ENCODE peak calls at places on chromosomes 1 and 21, in five cellular contexts. One of them, this sample, is unnamed.

GRCh38 chr1:233614173-233614742 is 352 bp downstream of the KCNK1 start:
- DNase-seq in body of pancreas: peak
- DNase-seq in NCI-H1105: peak
- DNase-seq in A549: peak
- DNase-seq in right lobe of liver: peak
- DNase-seq in this sample: no peak

GRCh38 chr1:38028105-38028591 is 15.6 kb downstream of the UTP11 start:
- DNase-seq in NCI-H1105: no peak
- DNase-seq in body of pancreas: no peak
- DNase-seq in right lobe of liver: no peak
- DNase-seq in A549: no peak
- DNase-seq in this sample: peak

GRCh38 chr21:35855463-35855862 is 204.9 kb downstream of the SETD4 start:
- DNase-seq in right lobe of liver: no peak
- DNase-seq in NCI-H1105: no peak
- DNase-seq in body of pancreas: no peak
- DNase-seq in A549: no peak
- DNase-seq in this sample: no peak

GRCh38 chr1:56295949-56296929 is 283.1 kb downstream of the PLPP3 start:
- DNase-seq in NCI-H1105: no peak
- DNase-seq in body of pancreas: no peak
- DNase-seq in A549: no peak
- DNase-seq in right lobe of liver: no peak
- DNase-seq in this sample: no peak

GRCh38 chr1:58290685-58291372 is 255.7 kb downstream of the OMA1 start:
- DNase-seq in A549: no peak
- DNase-seq in body of pancreas: no peak
- DNase-seq in right lobe of liver: no peak
- DNase-seq in NCI-H1105: no peak
- DNase-seq in this sample: peak

GRCh38 chr1:99266731-99267130 is 2.4 kb downstream of the PLPPR4 start:
- DNase-seq in right lobe of liver: no peak
- DNase-seq in body of pancreas: no peak
- DNase-seq in A549: no peak
- DNase-seq in NCI-H1105: no peak
- DNase-seq in this sample: no peak

GRCh38 chr21:44059710-44060109 is 47.5 kb upstream of the PWP2 start:
- DNase-seq in NCI-H1105: peak
- DNase-seq in body of pancreas: no peak
- DNase-seq in right lobe of liver: no peak
- DNase-seq in A549: no peak
- DNase-seq in this sample: no peak

GRCh38 chr21:8990326-8991087 is 1530.9 kb upstream of the TPTE start:
- DNase-seq in NCI-H1105: no peak
- DNase-seq in right lobe of liver: no peak
- DNase-seq in body of pancreas: no peak
- DNase-seq in A549: no peak
- DNase-seq in this sample: no peak

GRCh38 chr1:29043270-29043971 is 80.3 kb downstream of the TMEM200B start:
- DNase-seq in right lobe of liver: no peak
- DNase-seq in NCI-H1105: no peak
- DNase-seq in A549: no peak
- DNase-seq in body of pancreas: no peak
- DNase-seq in this sample: no peak

GRCh38 chr1:39576016-39576657 is 453 bp downstream of the PABPC4 start:
- DNase-seq in body of pancreas: peak
- DNase-seq in right lobe of liver: peak
- DNase-seq in A549: no peak
- DNase-seq in NCI-H1105: peak
- DNase-seq in this sample: peak

GRCh38 chr1:110130113-110130591 is 17.9 kb downstream of the UBL4B start:
- DNase-seq in A549: no peak
- DNase-seq in NCI-H1105: no peak
- DNase-seq in right lobe of liver: no peak
- DNase-seq in body of pancreas: no peak
- DNase-seq in this sample: peak

GRCh38 chr1:27296773-27297214 is 25.2 kb upstream of the TMEM222 start:
- DNase-seq in body of pancreas: peak
- DNase-seq in A549: peak
- DNase-seq in right lobe of liver: peak
- DNase-seq in NCI-H1105: peak
- DNase-seq in this sample: peak

GRCh38 chr1:38242506-38242905 is 195.9 kb upstream of the POU3F1 start:
- DNase-seq in NCI-H1105: no peak
- DNase-seq in A549: no peak
- DNase-seq in body of pancreas: no peak
- DNase-seq in right lobe of liver: no peak
- DNase-seq in this sample: no peak

GRCh38 chr1:169483500-169483966 is 2.2 kb downstream of the SLC19A2 start:
- DNase-seq in A549: no peak
- DNase-seq in NCI-H1105: no peak
- DNase-seq in body of pancreas: peak
- DNase-seq in right lobe of liver: peak
- DNase-seq in this sample: no peak

GRCh38 chr1:85884372-85885035 is 176.3 kb upstream of the ZNHIT6 start:
- DNase-seq in body of pancreas: no peak
- DNase-seq in A549: no peak
- DNase-seq in NCI-H1105: no peak
- DNase-seq in right lobe of liver: no peak
- DNase-seq in this sample: no peak

GRCh38 chr21:28538987-28539622 is 453.6 kb downstream of the LTN1 start:
- DNase-seq in A549: no peak
- DNase-seq in body of pancreas: no peak
- DNase-seq in right lobe of liver: no peak
- DNase-seq in NCI-H1105: no peak
- DNase-seq in this sample: no peak

GRCh38 chr21:46112731-46113215 is 14.9 kb downstream of the COL6A2 start:
- DNase-seq in NCI-H1105: no peak
- DNase-seq in A549: no peak
- DNase-seq in right lobe of liver: peak
- DNase-seq in body of pancreas: no peak
- DNase-seq in this sample: peak

GRCh38 chr1:27650527-27651175 is 15.7 kb upstream of the FGR start:
- DNase-seq in A549: no peak
- DNase-seq in right lobe of liver: no peak
- DNase-seq in NCI-H1105: no peak
- DNase-seq in body of pancreas: peak
- DNase-seq in this sample: no peak

GRCh38 chr1:16375521-16376359 is 8.7 kb downstream of the SZRD1 start:
- DNase-seq in body of pancreas: no peak
- DNase-seq in right lobe of liver: no peak
- DNase-seq in NCI-H1105: no peak
- DNase-seq in A549: no peak
- DNase-seq in this sample: no peak

GRCh38 chr1:35715568-35716002 is 3.1 kb downstream of the C1orf216 start:
- DNase-seq in right lobe of liver: peak
- DNase-seq in body of pancreas: peak
- DNase-seq in NCI-H1105: peak
- DNase-seq in A549: peak
- DNase-seq in this sample: peak

GRCh38 chr1:40665335-40666171 is at the start of gene RIMS3:
- DNase-seq in NCI-H1105: peak
- DNase-seq in A549: peak
- DNase-seq in body of pancreas: peak
- DNase-seq in right lobe of liver: peak
- DNase-seq in this sample: peak

GRCh38 chr1:24416666-24417391 is 1.2 kb downstream of the NIPAL3 start:
- DNase-seq in body of pancreas: no peak
- DNase-seq in A549: no peak
- DNase-seq in NCI-H1105: no peak
- DNase-seq in right lobe of liver: no peak
- DNase-seq in this sample: peak

GRCh38 chr1:94117250-94117851 is 3.6 kb downstream of the ABCA4 start:
- DNase-seq in body of pancreas: no peak
- DNase-seq in right lobe of liver: peak
- DNase-seq in NCI-H1105: no peak
- DNase-seq in A549: no peak
- DNase-seq in this sample: no peak

GRCh38 chr1:160267284-160267991 is 5.1 kb upstream of the DCAF8 start:
- DNase-seq in A549: no peak
- DNase-seq in body of pancreas: no peak
- DNase-seq in right lobe of liver: no peak
- DNase-seq in NCI-H1105: no peak
- DNase-seq in this sample: no peak

GRCh38 chr1:160776178-160776577 is 19.8 kb upstream of the LY9 start:
- DNase-seq in right lobe of liver: no peak
- DNase-seq in body of pancreas: no peak
- DNase-seq in NCI-H1105: no peak
- DNase-seq in A549: no peak
- DNase-seq in this sample: peak

GRCh38 chr21:28442624-28443023 is 550.1 kb downstream of the LTN1 start:
- DNase-seq in NCI-H1105: no peak
- DNase-seq in A549: no peak
- DNase-seq in right lobe of liver: no peak
- DNase-seq in body of pancreas: no peak
- DNase-seq in this sample: no peak

GRCh38 chr1:69455718-69456117 is 112.0 kb upstream of the LRRC7 start:
- DNase-seq in A549: no peak
- DNase-seq in right lobe of liver: no peak
- DNase-seq in body of pancreas: no peak
- DNase-seq in NCI-H1105: no peak
- DNase-seq in this sample: no peak

GRCh38 chr1:246907472-246907871 is 24.3 kb downstream of the AHCTF1 start:
- DNase-seq in A549: no peak
- DNase-seq in right lobe of liver: no peak
- DNase-seq in NCI-H1105: no peak
- DNase-seq in body of pancreas: peak
- DNase-seq in this sample: peak

This sample was measured in activated CD8-positive, alpha-beta T cell treated with anti-CD3 and anti-CD28 coated beads for 36 hours.